ENCODE peak calls at places on chromosome 5, in four cellular contexts. H, I, W and U are unnamed samples.

GRCh38 chr5:36777105-36777757 is 99.3 kb upstream of the NIPBL start:
- DNase-seq in H (no peak), I (peak), W (peak), U (peak)

GRCh38 chr5:53469946-53470687 is 10.3 kb upstream of the FST start:
- DNase-seq in H (no peak), I (no peak), W (peak), U (peak)

GRCh38 chr5:162128117-162128516 is 60.5 kb downstream of the GABRG2 start:
- DNase-seq in H (no peak), I (no peak), W (no peak), U (no peak)

GRCh38 chr5:169695919-169696490 is 58.9 kb downstream of the DOCK2 start:
- DNase-seq in H (no peak), I (no peak), W (peak), U (peak)

GRCh38 chr5:179375966-179376365 is 30.7 kb upstream of the ADAMTS2 start:
- DNase-seq in H (no peak), I (no peak), W (no peak), U (no peak)

GRCh38 chr5:177440211-177440989 is 6.2 kb upstream of the PRR7 start:
- DNase-seq in H (no peak), I (no peak), W (no peak), U (no peak)

GRCh38 chr5:54480296-54480695 is 24.8 kb downstream of the HSPB3 start:
- DNase-seq in H (no peak), I (no peak), W (peak), U (no peak)

GRCh38 chr5:98106116-98107088 is 667.1 kb upstream of the RGMB start:
- DNase-seq in H (no peak), I (no peak), W (peak), U (peak)

GRCh38 chr5:172106511-172107356 is 81.3 kb downstream of the STK10 start:
- DNase-seq in H (peak), I (peak), W (no peak), U (peak)

GRCh38 chr5:111548312-111548930 is 36.1 kb upstream of the STARD4 start:
- DNase-seq in H (no peak), I (no peak), W (no peak), U (no peak)

GRCh38 chr5:175687231-175687701 is 29.4 kb downstream of the HRH2 start:
- DNase-seq in H (no peak), I (no peak), W (no peak), U (no peak)

GRCh38 chr5:50903651-50904050 is 237.2 kb downstream of the PARP8 start:
- DNase-seq in H (no peak), I (no peak), W (no peak), U (no peak)

GRCh38 chr5:132257131-132258101 is at the start of gene PDLIM4:
- DNase-seq in H (no peak), I (no peak), W (no peak), U (peak)

GRCh38 chr5:82347213-82347947 is 69.2 kb upstream of the RPS23 start:
- DNase-seq in H (no peak), I (no peak), W (peak), U (peak)

GRCh38 chr5:534743-535671 is 10.8 kb upstream of the SLC9A3 start:
- DNase-seq in H (no peak), I (no peak), W (no peak), U (no peak)

GRCh38 chr5:134851307-134851923 is 5.6 kb downstream of the C5orf24 start:
- DNase-seq in H (no peak), I (no peak), W (peak), U (peak)

GRCh38 chr5:40560470-40560869 is 119.2 kb upstream of the PTGER4 start:
- DNase-seq in H (no peak), I (no peak), W (no peak), U (no peak)

GRCh38 chr5:52007230-52007858 is 624.1 kb downstream of the ISL1 start:
- DNase-seq in H (no peak), I (peak), W (peak), U (peak)